ENCODE peak calls at places on chromosomes 4 and X, in six cellular contexts. One of them, this sample, is unnamed.

GRCh38 chr4:15855804-15856475 is 77.8 kb downstream of the CD38 start:
- DNase-seq in retinal pigment epithelial cell: no peak
- DNase-seq in GM23248: no peak
- DNase-seq in iPS DF 6.9: no peak
- DNase-seq in H9: no peak
- DNase-seq in nephron progenitor cell: no peak
- DNase-seq in this sample: no peak

GRCh38 chr4:44257461-44257860 is 191.1 kb downstream of the KCTD8 start:
- DNase-seq in retinal pigment epithelial cell: no peak
- DNase-seq in GM23248: no peak
- DNase-seq in iPS DF 6.9: no peak
- DNase-seq in H9: no peak
- DNase-seq in nephron progenitor cell: no peak
- DNase-seq in this sample: no peak

GRCh38 chrX:132272826-132273225 is 53.6 kb upstream of the RAP2C start:
- DNase-seq in retinal pigment epithelial cell: no peak
- DNase-seq in GM23248: no peak
- DNase-seq in iPS DF 6.9: no peak
- DNase-seq in H9: no peak
- DNase-seq in nephron progenitor cell: no peak
- DNase-seq in this sample: no peak

GRCh38 chrX:85111347-85111746 is 107.7 kb downstream of the APOOL start:
- DNase-seq in retinal pigment epithelial cell: no peak
- DNase-seq in GM23248: peak
- DNase-seq in iPS DF 6.9: no peak
- DNase-seq in H9: no peak
- DNase-seq in nephron progenitor cell: no peak
- DNase-seq in this sample: peak

GRCh38 chr4:158768577-158769174 is at the start of gene FNIP2:
- DNase-seq in retinal pigment epithelial cell: no peak
- DNase-seq in GM23248: peak
- DNase-seq in iPS DF 6.9: peak
- DNase-seq in H9: peak
- DNase-seq in nephron progenitor cell: peak
- DNase-seq in this sample: peak

GRCh38 chrX:153381684-153382532 is 19.2 kb downstream of the PNMA6E start:
- DNase-seq in retinal pigment epithelial cell: peak
- DNase-seq in GM23248: peak
- DNase-seq in iPS DF 6.9: no peak
- DNase-seq in H9: peak
- DNase-seq in nephron progenitor cell: peak
- DNase-seq in this sample: peak

GRCh38 chr4:139223682-139224317 is 46.8 kb upstream of the ELF2 start:
- DNase-seq in retinal pigment epithelial cell: peak
- DNase-seq in GM23248: peak
- DNase-seq in iPS DF 6.9: no peak
- DNase-seq in H9: no peak
- DNase-seq in nephron progenitor cell: no peak
- DNase-seq in this sample: peak

GRCh38 chr4:40721730-40722171 is 28.0 kb upstream of the NSUN7 start:
- DNase-seq in retinal pigment epithelial cell: no peak
- DNase-seq in GM23248: peak
- DNase-seq in iPS DF 6.9: no peak
- DNase-seq in H9: no peak
- DNase-seq in nephron progenitor cell: no peak
- DNase-seq in this sample: no peak

GRCh38 chr4:605702-606425 is 19.5 kb upstream of the PDE6B start:
- DNase-seq in retinal pigment epithelial cell: no peak
- DNase-seq in GM23248: no peak
- DNase-seq in iPS DF 6.9: no peak
- DNase-seq in H9: no peak
- DNase-seq in nephron progenitor cell: no peak
- DNase-seq in this sample: no peak

GRCh38 chr4:146132445-146132844 is 43.1 kb upstream of the LSM6 start:
- DNase-seq in retinal pigment epithelial cell: no peak
- DNase-seq in GM23248: peak
- DNase-seq in iPS DF 6.9: no peak
- DNase-seq in H9: no peak
- DNase-seq in nephron progenitor cell: no peak
- DNase-seq in this sample: no peak

GRCh38 chr4:80081566-80081965 is 8.5 kb upstream of the ANTXR2 start:
- DNase-seq in retinal pigment epithelial cell: no peak
- DNase-seq in GM23248: no peak
- DNase-seq in iPS DF 6.9: no peak
- DNase-seq in H9: no peak
- DNase-seq in nephron progenitor cell: no peak
- DNase-seq in this sample: no peak

GRCh38 chr4:825063-825968 is 613 bp downstream of the CPLX1 start:
- DNase-seq in retinal pigment epithelial cell: no peak
- DNase-seq in GM23248: peak
- DNase-seq in iPS DF 6.9: no peak
- DNase-seq in H9: no peak
- DNase-seq in nephron progenitor cell: peak
- DNase-seq in this sample: no peak

GRCh38 chrX:109966246-109966645 is 36.7 kb upstream of the TMEM164 start:
- DNase-seq in retinal pigment epithelial cell: no peak
- DNase-seq in GM23248: peak
- DNase-seq in iPS DF 6.9: no peak
- DNase-seq in H9: no peak
- DNase-seq in nephron progenitor cell: no peak
- DNase-seq in this sample: no peak

GRCh38 chr4:155610143-155610542 is 56.5 kb upstream of the GUCY1A1 start:
- DNase-seq in retinal pigment epithelial cell: no peak
- DNase-seq in GM23248: no peak
- DNase-seq in iPS DF 6.9: no peak
- DNase-seq in H9: no peak
- DNase-seq in nephron progenitor cell: no peak
- DNase-seq in this sample: no peak

GRCh38 chrX:123665197-123665596 is 67.7 kb downstream of the THOC2 start:
- DNase-seq in retinal pigment epithelial cell: peak
- DNase-seq in GM23248: peak
- DNase-seq in iPS DF 6.9: no peak
- DNase-seq in H9: no peak
- DNase-seq in nephron progenitor cell: no peak
- DNase-seq in this sample: no peak

GRCh38 chrX:68694429-68695205 is 47.2 kb downstream of the STARD8 start:
- DNase-seq in retinal pigment epithelial cell: no peak
- DNase-seq in GM23248: peak
- DNase-seq in iPS DF 6.9: no peak
- DNase-seq in H9: no peak
- DNase-seq in nephron progenitor cell: no peak
- DNase-seq in this sample: no peak

GRCh38 chr4:85147481-85148076 is 181.1 kb upstream of the WDFY3 start:
- DNase-seq in retinal pigment epithelial cell: no peak
- DNase-seq in GM23248: peak
- DNase-seq in iPS DF 6.9: peak
- DNase-seq in H9: peak
- DNase-seq in nephron progenitor cell: peak
- DNase-seq in this sample: peak

GRCh38 chrX:54044877-54045328 is 630 bp upstream of the PHF8 start:
- DNase-seq in retinal pigment epithelial cell: peak
- DNase-seq in GM23248: no peak
- DNase-seq in iPS DF 6.9: no peak
- DNase-seq in H9: no peak
- DNase-seq in nephron progenitor cell: no peak
- DNase-seq in this sample: no peak

GRCh38 chrX:9708923-9709553 is 56.6 kb downstream of the GPR143 start:
- DNase-seq in retinal pigment epithelial cell: peak
- DNase-seq in GM23248: peak
- DNase-seq in iPS DF 6.9: peak
- DNase-seq in H9: peak
- DNase-seq in nephron progenitor cell: peak
- DNase-seq in this sample: peak

GRCh38 chr4:623914-624626 is 1.3 kb upstream of the PDE6B start:
- DNase-seq in retinal pigment epithelial cell: no peak
- DNase-seq in GM23248: peak
- DNase-seq in iPS DF 6.9: no peak
- DNase-seq in H9: peak
- DNase-seq in nephron progenitor cell: no peak
- DNase-seq in this sample: no peak

This sample was measured in hippocampal formation.